ENCODE peak calls at places on chromosome 12, in four cellular contexts. Q is GM12878, H is HepG2, P is K562. Y is an unnamed sample.

GRCh38 chr12:102484017-102484731 is 3.8 kb upstream of the IGF1 start:
- DNase-seq in Q (peak; percentile 84), H (peak; percentile 26), P (peak; percentile 64), Y (peak; percentile 51)

GRCh38 chr12:69475237-69475984 is 5.2 kb downstream of the FRS2 start:
- DNase-seq in Q (no peak), H (peak; percentile 61), P (no peak), Y (no peak)

GRCh38 chr12:91959220-91959619 is 186.4 kb downstream of the BTG1 start:
- DNase-seq in Q (no peak), H (no peak), P (no peak), Y (no peak)

GRCh38 chr12:52984136-52984535 is 22.1 kb upstream of the EIF4B start:
- DNase-seq in Q (no peak), H (no peak), P (no peak), Y (no peak)

GRCh38 chr12:41724216-41724615 is 420.5 kb downstream of the GXYLT1 start:
- DNase-seq in Q (no peak), H (no peak), P (no peak), Y (no peak)

GRCh38 chr12:61220337-61220736 is 1039.9 kb upstream of the USP15 start:
- DNase-seq in Q (no peak), H (no peak), P (no peak), Y (no peak)

GRCh38 chr12:26611598-26611997 is 221.4 kb downstream of the ITPR2 start:
- DNase-seq in Q (no peak), H (no peak), P (no peak), Y (no peak)

GRCh38 chr12:84856156-84856900 is 56.3 kb downstream of the SLC6A15 start:
- DNase-seq in Q (no peak), H (no peak), P (no peak), Y (no peak)

GRCh38 chr12:44674866-44675265 is 201.2 kb downstream of the NELL2 start:
- DNase-seq in Q (no peak), H (no peak), P (no peak), Y (no peak)

GRCh38 chr12:77064891-77065360 is 443 bp downstream of the E2F7 start:
- DNase-seq in Q (no peak), H (no peak), P (peak; percentile 55), Y (no peak)

GRCh38 chr12:12945591-12945990 is 6.4 kb downstream of the GPRC5D start:
- DNase-seq in Q (no peak), H (no peak), P (no peak), Y (no peak)

GRCh38 chr12:131346578-131347344 is 364.1 kb upstream of the SFSWAP start:
- DNase-seq in Q (no peak), H (no peak), P (no peak), Y (no peak)

GRCh38 chr12:121003650-121004049 is 12.6 kb downstream of the C12orf43 start:
- DNase-seq in Q (no peak), H (peak; percentile 46), P (no peak), Y (peak; percentile 73)

GRCh38 chr12:128829870-128830504 is 6.2 kb upstream of the SLC15A4 start:
- DNase-seq in Q (peak; percentile 97), H (no peak), P (no peak), Y (no peak)

GRCh38 chr12:80924437-80924836 is 13.3 kb downstream of the LIN7A start:
- DNase-seq in Q (no peak), H (peak; percentile 31), P (no peak), Y (no peak)

GRCh38 chr12:50689437-50689836 is 74.5 kb upstream of the ATF1 start:
- DNase-seq in Q (no peak), H (no peak), P (no peak), Y (no peak)

GRCh38 chr12:122499991-122500684 is 594 bp downstream of the ZCCHC8 start:
- DNase-seq in Q (no peak), H (peak; percentile 70), P (peak; percentile 62), Y (peak; percentile 42)

GRCh38 chr12:31682136-31682962 is 22.9 kb downstream of the ETFBKMT start:
- DNase-seq in Q (peak; percentile 95), H (peak; percentile 81), P (peak; percentile 72), Y (peak; percentile 73)

GRCh38 chr12:103986823-103987222 is 21.2 kb downstream of the TDG start:
- DNase-seq in Q (no peak), H (no peak), P (no peak), Y (no peak)

GRCh38 chr12:95257541-95257940 is 39.9 kb downstream of the VEZT start:
- DNase-seq in Q (no peak), H (no peak), P (no peak), Y (no peak)

GRCh38 chr12:58639323-58639934 is 280.9 kb downstream of the LRIG3 start:
- DNase-seq in Q (no peak), H (no peak), P (no peak), Y (no peak)

GRCh38 chr12:49622501-49623141 is 740 bp upstream of the PRPF40B start:
- DNase-seq in Q (peak; percentile 55), H (no peak), P (peak; percentile 32), Y (peak; percentile 38)

GRCh38 chr12:133026996-133027395 is 10.3 kb upstream of the ZNF84 start:
- DNase-seq in Q (no peak), H (no peak), P (no peak), Y (no peak)

GRCh38 chr12:54126696-54127537 is 61.9 kb downstream of the SMUG1 start:
- DNase-seq in Q (no peak), H (no peak), P (no peak), Y (peak; percentile 62)

GRCh38 chr12:31362115-31362758 is 36.3 kb upstream of the SINHCAF start:
- DNase-seq in Q (no peak), H (peak; percentile 66), P (peak; percentile 16), Y (peak; percentile 31)

GRCh38 chr12:104263026-104263425 is 40.5 kb upstream of the EID3 start:
- DNase-seq in Q (no peak), H (no peak), P (no peak), Y (no peak)

GRCh38 chr12:49023812-49024211 is 5.2 kb upstream of the PRKAG1 start:
- DNase-seq in Q (no peak), H (no peak), P (no peak), Y (no peak)

GRCh38 chr12:119208626-119209061 is 29.9 kb downstream of the HSPB8 start:
- DNase-seq in Q (no peak), H (peak; percentile 33), P (no peak), Y (peak; percentile 31)

GRCh38 chr12:72102150-72102549 is 163.5 kb downstream of the TPH2 start:
- DNase-seq in Q (no peak), H (no peak), P (no peak), Y (no peak)

GRCh38 chr12:10968765-10969456 is 17.8 kb downstream of the TAS2R50 start:
- DNase-seq in Q (no peak), H (no peak), P (no peak), Y (no peak)
- TF ChIP-seq CREM in Q (no peak), H (no peak), P (no peak), Y (no peak)

GRCh38 chr12:114743799-114744198 is 59.8 kb upstream of the TBX3 start:
- DNase-seq in Q (no peak), H (no peak), P (no peak), Y (no peak)

GRCh38 chr12:114744696-114745095 is 60.7 kb upstream of the TBX3 start:
- DNase-seq in Q (no peak), H (no peak), P (no peak), Y (no peak)

GRCh38 chr12:114747156-114747555 is 63.2 kb upstream of the TBX3 start:
- DNase-seq in Q (no peak), H (no peak), P (no peak), Y (no peak)

GRCh38 chr12:114744285-114744684 is 60.3 kb upstream of the TBX3 start:
- DNase-seq in Q (no peak), H (no peak), P (no peak), Y (no peak)

GRCh38 chr12:114746297-114747074 is 62.5 kb upstream of the TBX3 start:
- DNase-seq in Q (no peak), H (no peak), P (no peak), Y (no peak)
- TF ChIP-seq CREM in Q (no peak), H (no peak), P (no peak), Y (no peak)

DNA sequence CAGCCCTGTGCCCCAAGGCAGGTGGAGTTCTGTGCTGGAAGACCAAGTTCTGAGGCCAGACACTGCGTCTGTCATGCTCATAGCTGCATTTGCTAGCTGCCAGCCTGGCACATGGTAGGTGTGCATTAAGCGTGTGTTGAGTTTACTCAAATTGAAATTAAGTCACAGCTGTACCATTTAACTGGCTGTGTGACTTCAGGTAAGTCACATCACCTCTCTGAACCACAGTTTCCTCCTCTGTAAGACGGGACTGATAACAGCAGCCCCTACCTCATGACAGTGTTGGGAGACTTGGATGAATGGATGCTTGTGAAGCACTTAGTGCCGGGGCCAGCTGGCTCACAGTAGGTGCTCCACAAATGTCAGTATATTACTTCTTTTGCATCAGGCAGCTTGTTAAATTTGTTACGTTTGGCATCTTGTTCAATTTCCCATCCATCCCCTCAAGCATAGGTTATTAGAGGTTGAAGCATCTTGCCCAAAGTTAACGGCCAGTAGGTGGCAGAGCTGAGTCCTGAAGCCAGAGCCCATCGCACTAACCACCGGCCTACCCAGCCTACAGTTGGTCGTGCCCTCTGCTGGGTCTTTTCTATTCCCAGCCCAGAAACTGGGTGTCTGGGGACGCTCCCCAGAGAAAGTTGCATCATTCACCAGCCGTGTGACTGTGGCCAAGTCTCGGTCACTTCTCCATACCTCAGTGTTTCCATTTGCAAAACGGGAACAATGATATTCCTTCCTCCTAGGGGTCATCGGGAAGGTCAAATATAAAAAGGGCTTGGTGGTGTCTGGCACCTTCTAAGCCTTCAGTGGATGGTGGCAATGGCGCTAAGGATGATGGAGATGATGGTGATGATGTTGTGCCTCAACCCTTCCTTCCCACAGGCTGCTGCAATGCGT is 4.5 kb downstream of the DAO start:
- DNase-seq in Q (no peak), H (peak; percentile 14), P (peak; percentile 55), Y (peak; percentile 80)
- TF ChIP-seq CREM in Q (no peak), H (no peak), P (no peak), Y (no peak)

GRCh38 chr12:106228320-106228710 is 19.5 kb downstream of the CKAP4 start:
- DNase-seq in Q (no peak), H (no peak), P (no peak), Y (no peak)
- TF ChIP-seq CREM in Q (no peak), H (no peak), P (no peak), Y (no peak)

DNA sequence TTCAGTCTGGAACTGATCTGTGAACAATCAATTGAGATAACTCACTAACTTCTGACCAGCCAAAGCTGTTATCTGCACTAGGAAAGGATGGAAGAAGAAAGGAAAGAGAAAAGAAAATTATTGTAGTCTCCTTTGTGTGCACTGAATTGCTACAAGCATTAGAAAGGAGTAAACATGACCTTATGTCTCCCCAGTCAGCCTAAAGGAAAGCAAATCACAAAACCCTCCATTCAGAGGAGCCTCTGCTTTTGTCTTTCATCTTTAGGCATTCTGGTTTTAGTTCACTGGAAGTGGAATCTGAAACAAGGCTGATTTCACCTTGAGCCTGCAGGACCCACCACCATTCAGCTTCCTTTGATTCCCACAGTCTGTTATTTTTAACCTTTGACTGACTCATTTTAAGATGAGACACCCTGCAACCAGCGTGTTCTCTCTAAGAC is 26.0 kb downstream of the TBX3 start:
- DNase-seq in Q (no peak), H (peak; percentile 91), P (no peak), Y (no peak)
- TF ChIP-seq CREM in Q (no peak), H (peak; percentile 83), P (no peak), Y (no peak)

DNA sequence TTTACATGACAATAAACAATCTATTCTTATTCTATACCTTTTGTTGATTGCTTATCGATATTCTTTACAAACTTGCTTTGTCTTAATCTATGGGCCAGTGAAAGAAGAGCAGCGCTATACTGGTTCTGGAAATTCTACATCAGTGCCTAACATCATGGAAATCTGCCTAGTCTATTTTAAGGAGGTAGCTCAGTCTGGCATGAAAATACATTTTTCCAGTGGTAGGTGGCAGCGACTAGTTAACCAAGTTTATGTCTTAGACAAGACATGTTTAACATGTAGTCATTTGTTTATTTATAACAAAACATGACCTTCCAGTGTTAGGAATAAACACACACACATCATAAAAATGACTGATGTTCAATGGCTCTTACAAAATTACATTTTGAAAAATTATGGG is 335.9 kb upstream of the SOX5 start:
- DNase-seq in Q (no peak), H (no peak), P (no peak), Y (no peak)
- TF ChIP-seq CREM in Q (no peak), H (no peak), P (no peak), Y (no peak)

GRCh38 chr12:107385518-107385917 is 292.2 kb upstream of the CRY1 start:
- DNase-seq in Q (no peak), H (no peak), P (no peak), Y (no peak)
- TF ChIP-seq CREM in Q (no peak), H (no peak), P (no peak), Y (no peak)

Y was measured in WTC11.